ENCODE peak calls at places on chromosomes 3 and 15, in eight cellular contexts. X, G, T, E, L, P, C and O are unnamed samples.

GRCh38 chr3:119781330-119782198 is at the start of gene NR1I2:
- DNase-seq in X (no peak), E (no peak), G (no peak), L (no peak), T (no peak), C (no peak), P (peak; percentile 55), O (no peak)

GRCh38 chr3:148218222-148218621 is 479.5 kb upstream of the AGTR1 start:
- DNase-seq in E (no peak), X (no peak), G (no peak), P (no peak), L (no peak), T (no peak), C (no peak), O (no peak)

GRCh38 chr15:72983812-72984211 is 68.5 kb upstream of the NEO1 start:
- DNase-seq in E (no peak), X (no peak), C (no peak), L (no peak), T (no peak), P (no peak), G (peak; percentile 25), O (no peak)

GRCh38 chr15:38547255-38547997 is 17.2 kb downstream of the RASGRP1 start:
- DNase-seq in C (no peak), T (no peak), G (peak; percentile 63), E (peak; percentile 40), P (no peak), X (no peak), L (no peak), O (no peak)

GRCh38 chr15:68584704-68585573 is 6.1 kb downstream of the CORO2B start:
- DNase-seq in X (no peak), E (no peak), G (no peak), T (no peak), P (no peak), L (no peak), C (no peak), O (peak; percentile 33)

GRCh38 chr15:41944313-41944940 is 27.9 kb downstream of the EHD4 start:
- DNase-seq in P (no peak), C (no peak), G (peak; percentile 92), X (peak; percentile 97), E (peak; percentile 67), T (peak; percentile 64), L (peak; percentile 33), O (peak; percentile 87)

GRCh38 chr3:114809668-114810413 is 337.2 kb downstream of the ZBTB20 start:
- DNase-seq in E (no peak), C (no peak), L (no peak), T (no peak), P (no peak), X (no peak), G (peak; percentile 8), O (no peak)

GRCh38 chr15:70196314-70197291 is 98.9 kb upstream of the TLE3 start:
- DNase-seq in E (peak; percentile 98), P (no peak), C (no peak), T (peak; percentile 50), G (peak; percentile 99), L (peak; percentile 95), X (peak; percentile 47), O (no peak)

GRCh38 chr3:151912041-151912440 is 38.6 kb downstream of the SUCNR1 start:
- DNase-seq in P (no peak), X (peak; percentile 75), L (no peak), G (peak; percentile 84), C (no peak), E (no peak), T (no peak), O (no peak)

GRCh38 chr3:58202917-58203360 is 7.8 kb downstream of the DNASE1L3 start:
- DNase-seq in T (no peak), L (no peak), E (no peak), P (no peak), X (no peak), C (no peak), G (no peak), O (no peak)

GRCh38 chr15:88605507-88606436 is 15.4 kb upstream of the AEN start:
- DNase-seq in E (peak; percentile 63), T (no peak), C (no peak), G (no peak), X (no peak), L (peak; percentile 95), P (no peak), O (peak; percentile 89)

GRCh38 chr3:69329897-69330296 is 56.0 kb downstream of the FRMD4B start:
- DNase-seq in E (no peak), P (no peak), G (peak; percentile 41), X (no peak), L (no peak), C (no peak), T (no peak), O (no peak)

DNA sequence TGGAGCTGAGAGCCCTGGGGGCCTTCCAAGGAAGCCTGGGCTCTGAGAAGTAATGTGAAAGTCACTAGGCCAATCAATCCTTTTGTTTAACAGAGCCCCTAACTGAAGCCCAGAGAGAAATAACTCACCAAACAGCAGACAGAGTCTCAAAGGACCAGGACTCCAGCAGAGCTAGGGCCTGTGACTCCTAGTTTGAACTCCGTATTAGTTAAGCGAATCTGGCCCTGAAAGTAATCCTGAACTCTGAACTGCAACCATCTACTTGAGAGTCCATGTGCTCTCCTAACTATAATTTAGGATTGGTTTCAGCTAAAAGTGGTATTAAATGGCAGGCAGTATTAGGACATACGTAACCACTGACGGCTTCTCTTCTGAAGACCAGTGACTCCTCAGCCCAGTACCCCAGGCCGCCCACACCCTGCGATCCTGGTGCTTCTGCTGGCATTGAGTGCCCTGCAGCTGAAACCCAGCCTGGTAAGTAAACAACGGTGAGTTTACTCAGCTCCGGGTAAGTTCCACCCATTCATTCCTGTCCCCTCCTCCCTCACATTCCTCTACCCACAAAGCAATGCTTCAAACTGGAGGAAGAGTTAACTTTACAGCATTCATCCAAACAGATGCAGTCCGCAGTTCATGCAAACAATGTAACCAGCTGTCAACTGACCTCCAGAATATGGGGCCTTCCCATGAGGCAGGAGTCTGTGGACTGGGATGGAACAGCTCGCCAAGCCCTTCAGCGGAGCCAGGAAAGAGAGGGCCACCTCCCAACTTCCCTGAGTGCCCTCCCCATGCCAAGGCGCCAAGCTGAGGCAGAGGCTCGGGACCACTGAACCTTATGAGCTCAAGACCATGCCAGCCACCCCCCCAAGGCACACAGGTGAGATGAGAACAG is 7.3 kb downstream of the MYO5C start:
- DNase-seq in E (no peak), P (peak; percentile 82), L (no peak), T (no peak), X (peak; percentile 93), G (peak; percentile 15), C (peak; percentile 99), O (no peak)
- H3K4me1 ChIP-seq in E (no peaks in the 10 kb centered on the region), P (peaks cover 19% of the 10 kb centered on the region), L (no peaks in the 10 kb centered on the region), T (no peaks in the 10 kb centered on the region), X (peaks cover 44% of the 10 kb centered on the region), G (no peaks in the 10 kb centered on the region), C (peaks cover 54% of the 10 kb centered on the region), O (no peaks in the 10 kb centered on the region)

DNA sequence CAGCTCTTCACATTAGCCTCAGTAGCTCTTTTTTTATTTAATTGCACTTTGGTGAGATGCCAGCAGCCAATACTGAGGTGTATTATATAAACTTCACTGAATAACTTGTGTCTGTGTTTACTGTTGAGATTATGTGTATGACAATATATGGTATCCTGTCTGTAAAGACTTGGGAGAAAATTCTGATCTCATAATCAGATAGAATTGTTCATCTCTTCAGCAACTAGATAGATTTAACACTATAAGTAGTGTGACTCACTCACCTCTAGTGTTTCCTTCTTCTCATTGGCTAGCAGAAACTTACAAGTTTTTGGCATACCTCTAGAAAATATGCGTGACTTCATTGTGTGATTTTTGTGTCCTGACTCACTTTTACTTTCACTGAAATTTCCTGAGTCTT is 67.6 kb upstream of the TGFBR2 start:
- DNase-seq in P (no peak), L (no peak), X (peak; percentile 96), E (peak; percentile 64), G (peak; percentile 95), C (peak; percentile 18), T (no peak), O (no peak)
- H3K4me3 ChIP-seq in P (no peak overlapping the region), L (no peak overlapping the region), X (no peak overlapping the region), E (no peak overlapping the region), G (no peak overlapping the region), C (no peak overlapping the region), T (no peak overlapping the region), O (no peak overlapping the region)

DNA sequence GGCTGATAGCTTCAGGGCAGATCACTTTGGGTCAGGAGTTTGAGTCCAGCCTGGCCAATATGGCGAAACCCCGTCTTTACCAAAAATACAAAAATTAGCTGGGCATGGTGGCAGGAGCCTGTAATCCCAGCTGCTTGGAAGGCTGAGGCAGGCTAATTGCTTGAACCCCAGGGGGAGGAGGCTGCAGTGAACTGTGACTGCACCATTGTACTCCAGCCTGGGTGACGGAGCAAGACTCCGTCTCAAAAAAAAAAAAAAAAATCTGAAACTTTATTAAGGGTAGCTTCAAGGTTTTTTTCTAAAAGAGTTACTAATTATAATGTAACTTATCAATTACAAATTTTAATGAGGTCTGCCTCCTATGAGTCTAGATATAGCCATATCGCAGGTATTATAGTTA is 5.1 kb downstream of the NECTIN3 start:
- DNase-seq in E (peak; percentile 14), X (no peak), L (no peak), G (no peak), C (no peak), T (no peak), P (no peak), O (no peak)
- H3K4me1 ChIP-seq in E (peaks cover 27% of the 10 kb centered on the region), X (peaks cover 18% of the 10 kb centered on the region), L (no peaks in the 10 kb centered on the region), G (peaks cover 10% of the 10 kb centered on the region), C (peaks cover 72% of the 10 kb centered on the region), T (peaks cover 3% of the 10 kb centered on the region), P (peaks cover 17% of the 10 kb centered on the region), O (peaks cover 3% of the 10 kb centered on the region)

DNA sequence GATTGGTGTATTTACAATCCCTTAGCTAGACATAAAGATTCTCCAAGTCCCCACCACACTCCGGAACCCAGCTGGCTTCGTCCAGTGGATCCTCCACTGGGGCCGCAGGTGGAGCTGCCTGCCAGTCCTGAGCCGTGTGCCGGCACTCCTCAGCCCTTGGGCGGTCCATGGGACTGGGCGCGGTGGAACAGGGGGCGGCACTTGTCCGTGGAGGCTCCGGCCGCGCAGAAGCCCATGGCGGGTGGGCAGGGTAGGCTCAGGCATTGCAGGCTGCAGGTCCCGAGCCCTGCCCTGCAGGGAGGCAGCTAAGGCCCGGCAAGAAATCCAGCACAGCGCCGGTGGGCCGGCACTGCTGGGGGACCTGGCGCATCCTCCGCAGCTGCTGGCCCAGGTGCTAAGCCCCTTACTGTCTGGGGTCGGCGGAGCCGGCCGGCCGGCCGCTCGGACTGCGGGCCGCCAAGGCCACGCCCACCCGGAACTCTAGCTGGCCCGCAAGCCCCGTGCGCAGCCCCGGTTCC is 3.5 kb upstream of the RNU5B-1 start:
- DNase-seq in P (no peak), G (no peak), E (no peak), X (no peak), T (no peak), C (no peak), L (peak; percentile 86), O (no peak)
- H3K4me3 ChIP-seq in P (no peak overlapping the region), G (no peak overlapping the region), E (no peak overlapping the region), X (no peak overlapping the region), T (no peak overlapping the region), C (no peak overlapping the region), L (no peak overlapping the region), O (no peak overlapping the region)

DNA sequence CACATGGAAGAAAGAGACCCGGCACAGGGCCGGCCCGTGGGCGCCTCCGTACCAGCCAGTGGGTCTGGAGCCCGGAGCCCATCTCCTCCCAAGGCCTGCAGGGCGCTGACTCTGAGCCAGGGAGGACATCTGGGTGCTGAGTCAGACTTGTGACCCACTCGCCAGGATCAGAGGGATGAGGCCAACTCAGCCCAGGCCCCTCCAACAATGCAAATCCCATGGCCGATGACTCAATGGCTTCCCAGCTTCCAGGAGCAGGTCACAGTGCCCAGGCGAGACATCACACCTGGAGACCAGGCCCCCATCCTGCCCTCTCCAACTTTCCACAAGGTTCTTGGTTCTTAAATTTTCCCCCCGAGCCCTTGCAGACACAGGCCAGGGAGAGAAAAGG is 95.1 kb downstream of the LRIG1 start:
- DNase-seq in T (no peak), G (peak; percentile 93), C (no peak), X (peak; percentile 11), P (no peak), E (no peak), L (peak; percentile 58), O (peak; percentile 84)
- H3K4me1 ChIP-seq in T (peaks cover 18% of the 10 kb centered on the region), G (peaks cover 51% of the 10 kb centered on the region), C (no peaks in the 10 kb centered on the region), X (no peaks in the 10 kb centered on the region), P (peaks cover 9% of the 10 kb centered on the region), E (no peaks in the 10 kb centered on the region), L (no peaks in the 10 kb centered on the region), O (peaks cover 4% of the 10 kb centered on the region)

GRCh38 chr3:55595420-55595819 is 108.3 kb upstream of the WNT5A start:
- DNase-seq in P (no peak), E (no peak), T (no peak), X (no peak), C (no peak), L (no peak), G (no peak), O (no peak)
- H3K4me3 ChIP-seq in P (no peak overlapping the region), E (no peak overlapping the region), T (no peak overlapping the region), X (no peak overlapping the region), C (no peak overlapping the region), L (no peak overlapping the region), G (no peak overlapping the region), O (no peak overlapping the region)